ENCODE peak calls at places on chromosome 11, in five cellular contexts. L, B, O, Q and W are unnamed samples.

GRCh38 chr11:79431535-79431934 is 9.3 kb downstream of the TENM4 start:
- DNase-seq in L (no peak), B (peak; percentile 93), O (no peak), Q (no peak), W (no peak)

GRCh38 chr11:102451693-102452460 is 688 bp downstream of the TMEM123 start:
- DNase-seq in L (peak; percentile 78), B (peak; percentile 54), O (peak; percentile 59), Q (peak; percentile 69), W (peak; percentile 70)

GRCh38 chr11:75133976-75134375 is 16.9 kb upstream of the SLCO2B1 start:
- DNase-seq in L (no peak), B (no peak), O (no peak), Q (no peak), W (no peak)

GRCh38 chr11:64339319-64339718 is 685 bp upstream of the CCDC88B start:
- DNase-seq in L (no peak), B (no peak), O (no peak), Q (no peak), W (no peak)

GRCh38 chr11:21511835-21512440 is 680.9 kb upstream of the ANO5 start:
- DNase-seq in L (no peak), B (peak; percentile 76), O (peak; percentile 23), Q (peak; percentile 28), W (peak; percentile 16)

GRCh38 chr11:34620202-34620601 is 691 bp upstream of the EHF start:
- DNase-seq in L (no peak), B (no peak), O (no peak), Q (no peak), W (no peak)

GRCh38 chr11:66494935-66495334 is 14.7 kb downstream of the DPP3 start:
- DNase-seq in L (no peak), B (no peak), O (no peak), Q (no peak), W (no peak)

GRCh38 chr11:123430736-123431356 is 777 bp downstream of the GRAMD1B start:
- DNase-seq in L (peak; percentile 72), B (no peak), O (peak; percentile 49), Q (no peak), W (peak; percentile 70)

GRCh38 chr11:120811731-120812130 is 212.2 kb upstream of the TBCEL start:
- DNase-seq in L (no peak), B (no peak), O (no peak), Q (no peak), W (no peak)

GRCh38 chr11:99505319-99505718 is 484.6 kb downstream of the CNTN5 start:
- DNase-seq in L (no peak), B (peak; percentile 7), O (no peak), Q (no peak), W (no peak)

GRCh38 chr11:95715777-95716241 is 73.8 kb downstream of the FAM76B start:
- DNase-seq in L (no peak), B (peak; percentile 85), O (no peak), Q (no peak), W (no peak)

GRCh38 chr11:75346912-75347647 is 4.4 kb downstream of the ARRB1 start:
- DNase-seq in L (peak; percentile 81), B (no peak), O (peak; percentile 68), Q (no peak), W (peak; percentile 51)

GRCh38 chr11:32858731-32859130 is 29.0 kb downstream of the PRRG4 start:
- DNase-seq in L (no peak), B (no peak), O (no peak), Q (no peak), W (no peak)

GRCh38 chr11:6862961-6863360 is at the start of gene OR10A2:
- DNase-seq in L (no peak), B (peak; percentile 17), O (no peak), Q (no peak), W (no peak)

GRCh38 chr11:116540019-116540418 is 232.8 kb downstream of the BUD13 start:
- DNase-seq in L (no peak), B (no peak), O (no peak), Q (no peak), W (no peak)

DNA sequence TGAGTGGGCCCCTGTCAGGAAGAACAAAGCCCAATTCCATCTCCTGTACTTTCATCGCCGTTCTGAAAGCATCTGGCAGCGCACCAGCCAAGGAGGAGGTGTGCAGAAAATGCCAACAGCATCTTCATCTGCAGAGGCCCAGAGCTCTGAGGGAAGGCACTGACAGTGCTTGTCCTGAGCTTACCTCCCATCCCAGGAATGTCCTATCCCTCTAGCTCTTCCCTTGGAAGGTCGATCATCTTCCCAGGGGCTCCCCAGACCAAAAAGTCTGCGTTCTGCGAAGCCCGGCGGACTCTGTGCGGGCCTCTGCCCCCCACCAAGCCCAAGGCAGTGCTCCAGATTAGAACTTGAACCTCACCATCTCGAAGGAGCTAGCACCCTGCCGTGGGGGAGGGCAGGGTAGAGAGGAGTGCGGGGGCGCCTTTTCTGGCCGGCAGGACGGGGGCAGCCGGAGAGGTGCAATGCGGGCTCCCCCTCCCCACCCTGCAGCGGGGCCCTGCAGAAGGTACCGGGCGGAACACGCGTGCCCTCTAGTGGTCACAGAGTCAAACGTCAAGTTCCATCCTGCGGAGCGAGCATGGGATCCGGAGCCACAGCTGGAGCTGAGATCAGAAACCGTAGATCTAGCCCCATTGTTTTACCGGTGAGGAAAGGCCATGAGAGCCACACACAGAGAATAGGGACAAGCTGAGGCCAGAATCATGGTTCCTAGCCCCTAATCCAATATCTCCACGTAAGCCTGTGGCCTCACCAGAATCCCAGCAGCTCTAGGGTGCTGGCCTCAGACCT is 5.0 kb downstream of the SCN2B start:
- DNase-seq in L (peak; percentile 87), B (peak; percentile 25), O (peak; percentile 65), Q (peak; percentile 87), W (peak; percentile 71)
- H3K27me3 ChIP-seq in L (no peaks in the 10 kb centered on the region), B (no peaks in the 10 kb centered on the region), O (no peaks in the 10 kb centered on the region), Q (peaks cover 33% of the 10 kb centered on the region), W (peaks cover 4% of the 10 kb centered on the region)

GRCh38 chr11:44746894-44747293 is 20.1 kb downstream of the TSPAN18 start:
- DNase-seq in L (no peak), B (no peak), O (peak; percentile 25), Q (no peak), W (peak; percentile 67)
- H3K27ac ChIP-seq in L (no peak overlapping the region), B (no peak overlapping the region), O (no peak overlapping the region), Q (no peak overlapping the region), W (peak overlapping the region; percentile 74)

GRCh38 chr11:12693485-12694181 is 19.4 kb downstream of the TEAD1 start:
- DNase-seq in L (peak; percentile 71), B (peak; percentile 99), O (peak; percentile 32), Q (no peak), W (peak; percentile 33)
- H3K4me1 ChIP-seq in L (peaks cover 39% of the 10 kb centered on the region), B (peaks cover 57% of the 10 kb centered on the region), O (peaks cover 85% of the 10 kb centered on the region), Q (peaks cover 6% of the 10 kb centered on the region), W (peaks cover 97% of the 10 kb centered on the region)

GRCh38 chr11:828501-829115 is 889 bp downstream of the CRACR2B start:
- DNase-seq in L (peak; percentile 81), B (no peak), O (no peak), Q (no peak), W (no peak)
- H3K27me3 ChIP-seq in L (no peaks in the 10 kb centered on the region), B (peaks cover 55% of the 10 kb centered on the region), O (no peaks in the 10 kb centered on the region), Q (no peaks in the 10 kb centered on the region), W (no peaks in the 10 kb centered on the region)

DNA sequence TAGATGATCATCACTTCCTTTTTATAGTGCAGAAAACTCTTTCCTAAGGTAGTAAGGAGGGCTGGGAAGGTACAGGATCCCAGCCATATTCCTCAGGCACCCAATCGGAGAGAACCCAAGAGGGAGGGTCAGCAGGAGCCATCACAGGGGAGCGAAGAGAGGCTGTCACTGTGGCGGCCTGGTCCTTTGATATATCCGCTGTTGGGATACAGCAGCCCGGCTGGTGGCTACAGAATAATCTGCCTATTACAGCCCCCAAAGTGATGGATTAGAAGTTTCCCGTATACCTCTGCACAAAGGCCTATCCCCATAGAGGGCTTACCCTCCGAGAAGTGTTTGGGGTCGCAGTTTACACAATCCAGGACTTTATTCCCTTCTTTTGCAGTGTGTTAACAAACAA is 48.5 kb downstream of the OR4D9 start:
- DNase-seq in L (no peak), B (no peak), O (no peak), Q (no peak), W (no peak)
- H3K27ac ChIP-seq in L (no peak overlapping the region), B (no peak overlapping the region), O (peak overlapping the region; percentile 90), Q (peak overlapping the region; percentile 61), W (peak overlapping the region; percentile 93)

GRCh38 chr11:68143310-68143689 is 22.1 kb upstream of the CHKA start:
- DNase-seq in L (no peak), B (no peak), O (no peak), Q (no peak), W (no peak)

GRCh38 chr11:68145120-68145866 is 24.1 kb upstream of the CHKA start:
- DNase-seq in L (peak; percentile 85), B (no peak), O (no peak), Q (no peak), W (no peak)

GRCh38 chr11:68148071-68148805 is 27.1 kb upstream of the CHKA start:
- DNase-seq in L (peak; percentile 55), B (no peak), O (no peak), Q (no peak), W (no peak)

GRCh38 chr11:68146704-68147474 is 25.7 kb upstream of the CHKA start:
- DNase-seq in L (peak; percentile 94), B (no peak), O (no peak), Q (peak; percentile 81), W (no peak)

GRCh38 chr11:68146010-68146540 is 24.9 kb upstream of the CHKA start:
- DNase-seq in L (peak; percentile 99), B (no peak), O (peak; percentile 71), Q (no peak), W (peak; percentile 88)
- H3K4me1 ChIP-seq in L (peaks cover 52% of the 10 kb centered on the region), B (no peaks in the 10 kb centered on the region), O (peaks cover 14% of the 10 kb centered on the region), Q (peaks cover 45% of the 10 kb centered on the region), W (peaks cover 40% of the 10 kb centered on the region)